ENCODE peak calls at places on chromosomes 3 and 15, in four cellular contexts. One of them, this sample, is unnamed.

GRCh38 chr15:42605281-42605744 is 29.9 kb downstream of the STARD9 start:
- DNase-seq in mesenchymal stem cell: peak
- DNase-seq in iPS DF 6.9: no peak
- DNase-seq in left lung: no peak
- DNase-seq in this sample: no peak

GRCh38 chr3:152834354-152835310 is at the start of gene P2RY1:
- DNase-seq in left lung: peak
- DNase-seq in mesenchymal stem cell: peak
- DNase-seq in iPS DF 6.9: peak
- DNase-seq in this sample: no peak

GRCh38 chr15:71683401-71684274 is 126.7 kb upstream of the NR2E3 start:
- DNase-seq in left lung: no peak
- DNase-seq in mesenchymal stem cell: no peak
- DNase-seq in iPS DF 6.9: no peak
- DNase-seq in this sample: no peak

GRCh38 chr15:25439456-25439836 is 622 bp upstream of the UBE3A start:
- DNase-seq in left lung: no peak
- DNase-seq in mesenchymal stem cell: no peak
- DNase-seq in iPS DF 6.9: no peak
- DNase-seq in this sample: no peak

GRCh38 chr3:63921741-63922482 is 9.7 kb upstream of the SCAANT1 start:
- DNase-seq in mesenchymal stem cell: no peak
- DNase-seq in iPS DF 6.9: no peak
- DNase-seq in left lung: no peak
- DNase-seq in this sample: no peak

GRCh38 chr3:157159037-157159761 is 748 bp downstream of the CCNL1 start:
- DNase-seq in left lung: peak
- DNase-seq in iPS DF 6.9: no peak
- DNase-seq in mesenchymal stem cell: no peak
- DNase-seq in this sample: peak

GRCh38 chr15:25171111-25171811 is 216.5 kb downstream of the SNRPN start:
- DNase-seq in mesenchymal stem cell: no peak
- DNase-seq in left lung: peak
- DNase-seq in iPS DF 6.9: no peak
- DNase-seq in this sample: no peak

GRCh38 chr3:76669305-76669704 is 370.6 kb upstream of the ROBO2 start:
- DNase-seq in iPS DF 6.9: no peak
- DNase-seq in left lung: no peak
- DNase-seq in mesenchymal stem cell: no peak
- DNase-seq in this sample: no peak

GRCh38 chr3:64351713-64352595 is 126.7 kb upstream of the PRICKLE2 start:
- DNase-seq in mesenchymal stem cell: peak
- DNase-seq in left lung: no peak
- DNase-seq in iPS DF 6.9: no peak
- DNase-seq in this sample: peak

GRCh38 chr3:123818921-123819429 is 65.2 kb downstream of the MYLK start:
- DNase-seq in left lung: no peak
- DNase-seq in mesenchymal stem cell: peak
- DNase-seq in iPS DF 6.9: no peak
- DNase-seq in this sample: no peak

GRCh38 chr3:66425032-66425431 is 75.8 kb downstream of the LRIG1 start:
- DNase-seq in iPS DF 6.9: no peak
- DNase-seq in mesenchymal stem cell: no peak
- DNase-seq in left lung: no peak
- DNase-seq in this sample: no peak

GRCh38 chr3:108861401-108861800 is 38.8 kb downstream of the TRAT1 start:
- DNase-seq in mesenchymal stem cell: no peak
- DNase-seq in left lung: no peak
- DNase-seq in iPS DF 6.9: no peak
- DNase-seq in this sample: no peak

GRCh38 chr3:17442332-17443049 is 299.9 kb downstream of the TBC1D5 start:
- DNase-seq in mesenchymal stem cell: peak
- DNase-seq in iPS DF 6.9: no peak
- DNase-seq in left lung: no peak
- DNase-seq in this sample: peak

GRCh38 chr3:196499061-196499460 is 4.5 kb downstream of the RNF168 start:
- DNase-seq in iPS DF 6.9: no peak
- DNase-seq in mesenchymal stem cell: peak
- DNase-seq in left lung: no peak
- DNase-seq in this sample: no peak

GRCh38 chr3:123783811-123784210 is 100.3 kb downstream of the MYLK start:
- DNase-seq in iPS DF 6.9: no peak
- DNase-seq in left lung: no peak
- DNase-seq in mesenchymal stem cell: no peak
- DNase-seq in this sample: peak

GRCh38 chr3:111749171-111750170 is 109.6 kb upstream of the PHLDB2 start:
- DNase-seq in iPS DF 6.9: no peak
- DNase-seq in mesenchymal stem cell: no peak
- DNase-seq in left lung: no peak
- DNase-seq in this sample: no peak

GRCh38 chr15:73965094-73965729 is 26.9 kb downstream of the STOML1 start:
- DNase-seq in mesenchymal stem cell: no peak
- DNase-seq in left lung: no peak
- DNase-seq in iPS DF 6.9: no peak
- DNase-seq in this sample: no peak

GRCh38 chr15:60115579-60116415 is 111.7 kb downstream of the FOXB1 start:
- DNase-seq in iPS DF 6.9: no peak
- DNase-seq in left lung: no peak
- DNase-seq in mesenchymal stem cell: peak
- DNase-seq in this sample: no peak

DNA sequence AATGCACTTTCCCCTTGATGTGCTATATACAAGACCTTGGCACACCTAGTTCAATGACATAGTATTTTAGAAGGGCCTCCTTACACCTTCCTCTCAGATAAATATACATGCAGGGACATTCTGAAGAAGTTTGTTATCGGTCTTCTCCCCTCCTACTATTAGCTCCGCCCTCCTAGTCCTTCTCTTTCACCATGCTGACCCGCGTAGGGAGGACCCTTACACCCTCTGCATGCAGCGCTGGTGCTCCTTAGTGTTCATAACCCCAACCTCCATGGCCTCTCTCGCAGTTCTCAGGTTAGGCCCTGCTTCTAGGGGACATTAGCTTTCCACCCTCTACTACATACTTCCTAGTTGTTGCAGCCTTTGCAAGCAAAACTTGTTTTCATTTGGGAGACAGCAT is 146.4 kb downstream of the PGPEP1L start:
- DNase-seq in left lung: no peak
- DNase-seq in mesenchymal stem cell: no peak
- DNase-seq in iPS DF 6.9: no peak
- DNase-seq in this sample: no peak
- H3K4me3 ChIP-seq in left lung: no peak
- H3K4me3 ChIP-seq in mesenchymal stem cell: no peak
- H3K4me3 ChIP-seq in iPS DF 6.9: no peak
- H3K4me3 ChIP-seq in this sample: no peak

GRCh38 chr3:136893848-136894443 is 31.9 kb downstream of the NCK1 start:
- DNase-seq in iPS DF 6.9: no peak
- DNase-seq in mesenchymal stem cell: peak
- DNase-seq in left lung: no peak
- DNase-seq in this sample: no peak
- H3K27ac ChIP-seq in iPS DF 6.9: no peak
- H3K27ac ChIP-seq in mesenchymal stem cell: no peak
- H3K27ac ChIP-seq in left lung: peak
- H3K27ac ChIP-seq in this sample: no peak

GRCh38 chr15:89776274-89777072 is at the start of gene MESP2:
- DNase-seq in mesenchymal stem cell: peak
- DNase-seq in iPS DF 6.9: peak
- DNase-seq in left lung: peak
- DNase-seq in this sample: peak
- H3K4me3 ChIP-seq in mesenchymal stem cell: peak
- H3K4me3 ChIP-seq in iPS DF 6.9: peak
- H3K4me3 ChIP-seq in left lung: peak
- H3K4me3 ChIP-seq in this sample: peak

GRCh38 chr3:77835916-77836315 is 796.0 kb downstream of the ROBO2 start:
- DNase-seq in mesenchymal stem cell: peak
- DNase-seq in iPS DF 6.9: no peak
- DNase-seq in left lung: no peak
- DNase-seq in this sample: no peak

DNA sequence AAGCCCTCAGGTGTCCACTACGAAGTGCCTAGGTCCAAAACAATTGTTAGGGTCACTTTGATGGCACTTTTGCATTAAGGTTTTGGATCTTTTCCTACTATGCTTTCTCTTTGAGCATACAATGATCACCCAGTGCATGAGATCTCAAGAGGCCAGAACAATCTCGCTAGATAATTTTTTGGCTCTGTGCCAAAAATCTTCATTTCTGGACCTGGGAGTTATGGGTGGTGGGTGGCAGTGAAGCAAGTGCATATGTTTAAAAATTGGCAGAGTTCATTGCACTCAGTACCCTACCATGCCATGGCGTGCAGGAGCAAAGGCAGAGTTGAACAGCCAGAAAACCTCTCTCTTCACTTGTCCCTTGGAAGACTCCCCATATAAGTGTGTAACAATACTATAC is 797.7 kb downstream of the ROBO2 start:
- DNase-seq in left lung: no peak
- DNase-seq in iPS DF 6.9: no peak
- DNase-seq in mesenchymal stem cell: no peak
- DNase-seq in this sample: no peak
- H3K27ac ChIP-seq in left lung: no peak
- H3K27ac ChIP-seq in iPS DF 6.9: no peak
- H3K27ac ChIP-seq in mesenchymal stem cell: no peak
- H3K27ac ChIP-seq in this sample: no peak

GRCh38 chr15:91566116-91566515 is 287.4 kb upstream of the SLCO3A1 start:
- DNase-seq in iPS DF 6.9: no peak
- DNase-seq in left lung: no peak
- DNase-seq in mesenchymal stem cell: no peak
- DNase-seq in this sample: no peak

GRCh38 chr15:91562698-91563097 is 290.8 kb upstream of the SLCO3A1 start:
- DNase-seq in iPS DF 6.9: no peak
- DNase-seq in mesenchymal stem cell: no peak
- DNase-seq in left lung: no peak
- DNase-seq in this sample: no peak

GRCh38 chr15:91559066-91559465 is 294.4 kb upstream of the SLCO3A1 start:
- DNase-seq in mesenchymal stem cell: no peak
- DNase-seq in left lung: no peak
- DNase-seq in iPS DF 6.9: no peak
- DNase-seq in this sample: no peak

GRCh38 chr15:91561371-91562100 is 292.0 kb upstream of the SLCO3A1 start:
- DNase-seq in mesenchymal stem cell: no peak
- DNase-seq in iPS DF 6.9: no peak
- DNase-seq in left lung: no peak
- DNase-seq in this sample: peak
- H3K4me3 ChIP-seq in mesenchymal stem cell: no peak
- H3K4me3 ChIP-seq in iPS DF 6.9: no peak
- H3K4me3 ChIP-seq in left lung: no peak
- H3K4me3 ChIP-seq in this sample: peak

DNA sequence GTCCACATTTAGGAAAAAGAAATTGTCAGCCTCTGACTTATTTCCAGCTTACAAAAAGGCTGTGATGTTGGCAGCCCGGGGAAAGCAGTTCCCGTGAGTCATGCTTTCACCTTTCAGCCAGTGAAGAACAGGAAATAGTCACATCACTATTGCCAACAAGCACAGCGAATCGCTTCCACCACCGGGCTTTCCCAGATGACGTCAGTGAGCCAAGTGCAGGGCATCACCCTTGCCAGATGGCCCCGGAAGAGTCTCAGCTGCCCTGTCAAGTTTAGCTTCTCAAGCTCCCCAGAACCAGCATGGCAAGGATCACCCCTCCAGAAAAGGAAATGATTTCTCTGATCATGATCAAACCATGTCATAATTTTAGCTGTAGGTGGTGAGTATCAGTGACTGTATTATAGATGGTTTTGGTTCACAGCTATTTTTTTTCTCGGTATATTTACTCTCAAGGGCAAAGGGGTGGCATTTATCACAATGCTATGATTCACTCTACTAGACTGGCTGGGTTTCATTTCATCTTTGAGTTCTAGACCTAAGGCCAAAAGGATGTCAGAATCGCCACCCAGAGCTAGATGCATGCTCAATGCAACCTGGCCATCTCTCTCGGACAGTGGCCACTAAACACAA is 32.9 kb downstream of the B3GNT5 start:
- DNase-seq in iPS DF 6.9: no peak
- DNase-seq in mesenchymal stem cell: peak
- DNase-seq in left lung: peak
- DNase-seq in this sample: peak
- H3K27ac ChIP-seq in iPS DF 6.9: no peak
- H3K27ac ChIP-seq in mesenchymal stem cell: peak
- H3K27ac ChIP-seq in left lung: peak
- H3K27ac ChIP-seq in this sample: peak

GRCh38 chr3:52530918-52531635 is 2.6 kb downstream of the NT5DC2 start:
- DNase-seq in iPS DF 6.9: no peak
- DNase-seq in left lung: peak
- DNase-seq in mesenchymal stem cell: no peak
- DNase-seq in this sample: peak
- H3K4me3 ChIP-seq in iPS DF 6.9: no peak
- H3K4me3 ChIP-seq in left lung: no peak
- H3K4me3 ChIP-seq in mesenchymal stem cell: no peak
- H3K4me3 ChIP-seq in this sample: no peak

This sample was measured in osteoblast.